ENCODE peak calls at places on chromosomes 6 and 20, in nine cellular contexts. D is K562, M is tibial nerve, H is A549, X is lower leg skin, O is H1, V is suprapubic skin, U is heart left ventricle, P is prostate gland. R is an unnamed sample.

GRCh38 chr6:114342086-114342825 is 567 bp downstream of the HS3ST5 start:
- DNase-seq in D (no peak), M (no peak), H (no peak), X (peak; percentile 82), O (peak; percentile 81), V (no peak), U (peak; percentile 17), P (no peak), R (peak; percentile 12)

GRCh38 chr20:53930651-53931504 is 139.5 kb downstream of the BCAS1 start:
- DNase-seq in D (no peak), M (no peak), H (no peak), X (no peak), O (no peak), V (no peak), U (no peak), P (no peak), R (no peak)

GRCh38 chr6:41371461-41371991 is 36.1 kb downstream of the NCR2 start:
- DNase-seq in D (no peak), M (no peak), H (no peak), X (no peak), O (peak; percentile 77), V (no peak), U (peak; percentile 37), P (no peak), R (peak; percentile 43)

GRCh38 chr6:129748901-129749748 is 39.1 kb upstream of the ARHGAP18 start:
- DNase-seq in D (no peak), M (no peak), H (no peak), X (no peak), O (no peak), V (no peak), U (no peak), P (no peak), R (no peak)

GRCh38 chr6:151310852-151311767 is 71.3 kb downstream of the AKAP12 start:
- DNase-seq in D (no peak), M (no peak), H (no peak), X (no peak), O (no peak), V (no peak), U (no peak), P (no peak), R (no peak)

GRCh38 chr6:96899019-96899418 is 1.3 kb upstream of the NDUFAF4 start:
- DNase-seq in D (no peak), M (peak; percentile 46), H (peak; percentile 6), X (no peak), O (no peak), V (no peak), U (no peak), P (peak; percentile 19), R (no peak)

GRCh38 chr6:33987531-33988021 is 158.3 kb downstream of the GRM4 start:
- DNase-seq in D (no peak), M (no peak), H (no peak), X (peak; percentile 60), O (peak; percentile 32), V (peak; percentile 28), U (no peak), P (peak; percentile 26), R (peak; percentile 38)

GRCh38 chr20:5153612-5154542 is 27.1 kb downstream of the CDS2 start:
- DNase-seq in D (no peak), M (no peak), H (no peak), X (no peak), O (no peak), V (no peak), U (no peak), P (no peak), R (no peak)

GRCh38 chr6:20211941-20212391 is 303 bp downstream of the MBOAT1 start:
- DNase-seq in D (peak; percentile 44), M (peak; percentile 22), H (peak; percentile 28), X (no peak), O (peak; percentile 86), V (peak; percentile 75), U (no peak), P (peak; percentile 54), R (peak; percentile 42)

GRCh38 chr20:35702051-35702823 is 3.0 kb downstream of the ROMO1 start:
- DNase-seq in D (no peak), M (no peak), H (no peak), X (peak; percentile 79), O (no peak), V (peak; percentile 55), U (no peak), P (no peak), R (no peak)
- TF ChIP-seq POLR2A in D (peak; percentile 71), M (no peak), H (no peak), X (no peak), O (no peak), V (no peak), U (no peak), P (no peak), R (no peak)

DNA sequence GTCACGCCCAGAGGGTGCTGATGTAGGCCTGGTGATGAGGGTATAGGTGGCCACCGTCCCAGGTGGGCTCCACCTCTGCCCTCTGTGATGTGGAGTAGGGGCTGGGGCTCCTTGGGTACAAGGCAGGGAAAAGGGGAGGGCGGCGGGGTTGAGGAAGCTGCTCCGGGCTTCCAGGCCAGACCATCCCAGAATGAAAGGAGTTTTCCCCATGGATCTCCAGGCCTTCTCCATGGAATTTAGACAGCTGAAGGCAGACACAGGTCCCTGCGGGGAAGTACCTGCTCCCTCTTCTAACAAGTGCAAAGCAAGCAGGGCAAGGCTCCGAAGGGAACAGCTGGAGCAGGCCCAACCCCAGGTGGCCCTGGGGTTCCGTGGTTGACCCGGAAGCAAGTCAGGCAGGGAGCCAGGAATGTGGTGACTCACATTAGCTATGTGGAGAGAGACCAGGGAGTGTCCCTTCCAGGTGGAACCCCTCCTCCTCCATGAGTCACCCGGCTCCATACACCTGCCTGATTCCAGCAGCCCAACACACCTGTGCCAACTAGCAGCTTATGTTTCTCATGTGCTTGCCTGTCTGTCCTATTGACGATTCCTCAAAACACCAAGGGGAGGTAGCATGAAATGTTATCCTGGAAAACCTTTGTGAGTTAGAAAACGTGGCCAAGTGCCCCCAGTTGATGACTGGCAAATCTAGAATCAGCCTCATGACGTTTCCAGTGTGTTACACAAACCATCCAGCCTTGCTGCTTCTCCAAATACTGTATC is 59.7 kb upstream of the SNX9 start:
- DNase-seq in D (peak; percentile 92), M (no peak), H (peak; percentile 69), X (peak; percentile 95), O (peak; percentile 65), V (peak; percentile 92), U (peak; percentile 45), P (peak; percentile 97), R (peak; percentile 99)
- H3K4me3 ChIP-seq in D (no peak overlapping the region), M (no peak overlapping the region), H (no peak overlapping the region), X (no peak overlapping the region), O (peak overlapping the region; percentile 2), V (no peak overlapping the region), U (no peak overlapping the region), P (no peak overlapping the region), R (no peak overlapping the region)

GRCh38 chr20:57388953-57389694 is 2.1 kb upstream of the RBM38 start:
- DNase-seq in D (peak; percentile 90), M (peak; percentile 51), H (no peak), X (peak; percentile 95), O (peak; percentile 81), V (peak; percentile 84), U (peak; percentile 84), P (peak; percentile 77), R (peak; percentile 81)

GRCh38 chr20:57391439-57392129 is 388 bp downstream of the RBM38 start:
- DNase-seq in D (peak; percentile 74), M (no peak), H (no peak), X (no peak), O (no peak), V (no peak), U (peak; percentile 34), P (no peak), R (no peak)

GRCh38 chr20:57390604-57391438 is at the start of gene RBM38:
- DNase-seq in D (peak; percentile 91), M (no peak), H (peak; percentile 66), X (no peak), O (peak; percentile 86), V (no peak), U (peak; percentile 80), P (no peak), R (peak; percentile 48)

GRCh38 chr20:57387945-57388351 is 3.2 kb upstream of the RBM38 start:
- DNase-seq in D (no peak), M (no peak), H (no peak), X (peak; percentile 81), O (no peak), V (no peak), U (no peak), P (no peak), R (no peak)

DNA sequence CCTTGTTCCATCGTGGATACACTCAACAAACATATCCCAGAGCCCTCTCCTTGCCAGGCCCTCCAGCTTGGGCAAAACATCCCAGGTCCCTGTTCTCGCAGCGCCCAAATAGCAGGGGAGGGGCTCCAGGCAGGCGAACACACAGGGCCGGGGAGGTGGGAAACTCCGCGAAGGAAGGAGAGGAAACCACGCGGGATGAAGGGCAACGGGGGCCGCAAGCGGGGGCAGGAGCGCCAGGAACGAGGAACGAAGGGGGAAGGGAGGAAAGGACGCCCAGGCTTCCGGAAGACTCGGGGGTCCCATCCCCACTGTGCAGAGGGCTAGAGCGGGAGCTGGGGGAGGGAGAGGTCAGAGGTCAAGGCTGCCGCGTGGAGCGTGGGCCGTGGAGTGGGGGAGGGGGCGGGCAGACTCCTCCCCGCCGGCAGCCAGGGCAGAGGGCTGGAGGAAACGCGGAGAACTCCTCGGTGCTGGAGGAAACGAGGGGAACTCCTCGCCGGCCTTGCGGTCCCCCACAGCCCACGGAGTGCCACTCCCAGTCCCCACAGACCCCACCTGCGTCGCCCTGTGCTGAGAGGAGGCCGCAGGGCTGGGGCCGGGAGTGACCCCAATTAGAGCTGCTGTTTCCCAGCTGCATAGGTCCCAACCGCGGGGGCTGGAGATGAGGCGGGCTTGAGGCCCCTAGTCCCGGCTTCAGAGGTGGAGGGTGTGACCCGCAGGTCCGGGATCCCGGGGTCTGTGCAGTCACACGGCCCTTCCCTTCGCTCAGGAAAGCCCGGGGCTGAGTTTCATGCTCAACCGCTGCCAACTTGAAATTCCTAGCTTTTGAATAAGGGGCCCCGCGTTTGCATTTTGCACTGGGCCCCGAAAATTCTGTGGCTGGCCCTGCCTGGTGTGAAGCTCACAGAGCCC is 1.2 kb upstream of the RBM38 start:
- DNase-seq in D (peak; percentile 72), M (no peak), H (no peak), X (no peak), O (peak; percentile 71), V (peak; percentile 77), U (peak; percentile 40), P (no peak), R (peak; percentile 21)
- TF ChIP-seq POLR2A in D (peak; percentile 67), M (no peak), H (no peak), X (no peak), O (no peak), V (no peak), U (no peak), P (no peak), R (no peak)

GRCh38 chr20:57930328-57930727 is 220.5 kb upstream of the PMEPA1 start:
- DNase-seq in D (no peak), M (no peak), H (no peak), X (no peak), O (no peak), V (no peak), U (no peak), P (no peak), R (no peak)

GRCh38 chr20:57934913-57935312 is 225.1 kb upstream of the PMEPA1 start:
- DNase-seq in D (no peak), M (no peak), H (no peak), X (no peak), O (no peak), V (no peak), U (no peak), P (no peak), R (no peak)

GRCh38 chr20:57932227-57932864 is 222.5 kb upstream of the PMEPA1 start:
- DNase-seq in D (no peak), M (no peak), H (no peak), X (no peak), O (no peak), V (no peak), U (no peak), P (no peak), R (no peak)

GRCh38 chr20:57936636-57937310 is 227.0 kb upstream of the PMEPA1 start:
- DNase-seq in D (no peak), M (no peak), H (no peak), X (no peak), O (no peak), V (no peak), U (no peak), P (no peak), R (no peak)

GRCh38 chr20:57934007-57934805 is 224.4 kb upstream of the PMEPA1 start:
- DNase-seq in D (no peak), M (no peak), H (no peak), X (no peak), O (no peak), V (no peak), U (no peak), P (no peak), R (no peak)
- H3K4me3 ChIP-seq in D (no peak overlapping the region), M (no peak overlapping the region), H (no peak overlapping the region), X (no peak overlapping the region), O (no peak overlapping the region), V (no peak overlapping the region), U (no peak overlapping the region), P (no peak overlapping the region), R (no peak overlapping the region)

R was measured in body of pancreas.